ENCODE peak calls at places on chromosomes 1 and 21, in six cellular contexts. One of them, this sample, is unnamed.

GRCh38 chr1:39826583-39826982 is 37.9 kb upstream of the BMP8B start:
- DNase-seq in LoVo: peak
- DNase-seq in brain microvascular endothelial cell: no peak
- DNase-seq in naive B cell: no peak
- DNase-seq in cardiac fibroblast: no peak
- DNase-seq in AG04449: no peak
- DNase-seq in this sample: no peak

GRCh38 chr1:43225168-43225567 is 44.6 kb upstream of the TMEM125 start:
- DNase-seq in LoVo: peak
- DNase-seq in brain microvascular endothelial cell: no peak
- DNase-seq in naive B cell: no peak
- DNase-seq in cardiac fibroblast: peak
- DNase-seq in AG04449: no peak
- DNase-seq in this sample: peak

GRCh38 chr1:213464786-213465460 is 413.9 kb downstream of the RPS6KC1 start:
- DNase-seq in LoVo: no peak
- DNase-seq in brain microvascular endothelial cell: no peak
- DNase-seq in naive B cell: no peak
- DNase-seq in cardiac fibroblast: no peak
- DNase-seq in AG04449: no peak
- DNase-seq in this sample: no peak

GRCh38 chr1:232273071-232273470 is 356.9 kb downstream of the SIPA1L2 start:
- DNase-seq in LoVo: no peak
- DNase-seq in brain microvascular endothelial cell: no peak
- DNase-seq in naive B cell: no peak
- DNase-seq in cardiac fibroblast: peak
- DNase-seq in AG04449: no peak
- DNase-seq in this sample: no peak

GRCh38 chr1:66403031-66403731 is 130.8 kb upstream of the SGIP1 start:
- DNase-seq in LoVo: no peak
- DNase-seq in brain microvascular endothelial cell: no peak
- DNase-seq in naive B cell: no peak
- DNase-seq in cardiac fibroblast: peak
- DNase-seq in AG04449: no peak
- DNase-seq in this sample: no peak

GRCh38 chr21:45880097-45881068 is 101.2 kb upstream of the COL6A1 start:
- DNase-seq in LoVo: peak
- DNase-seq in brain microvascular endothelial cell: peak
- DNase-seq in naive B cell: peak
- DNase-seq in cardiac fibroblast: peak
- DNase-seq in AG04449: no peak
- DNase-seq in this sample: peak

GRCh38 chr1:54885863-54886723 is 902 bp downstream of the DHCR24 start:
- DNase-seq in LoVo: peak
- DNase-seq in brain microvascular endothelial cell: no peak
- DNase-seq in naive B cell: no peak
- DNase-seq in cardiac fibroblast: peak
- DNase-seq in AG04449: no peak
- DNase-seq in this sample: peak

GRCh38 chr1:160607051-160608032 is 28.0 kb upstream of the CD84 start:
- DNase-seq in LoVo: peak
- DNase-seq in brain microvascular endothelial cell: peak
- DNase-seq in naive B cell: peak
- DNase-seq in cardiac fibroblast: peak
- DNase-seq in AG04449: peak
- DNase-seq in this sample: peak

GRCh38 chr1:224433041-224433670 is 1.4 kb downstream of the WDR26 start:
- DNase-seq in LoVo: no peak
- DNase-seq in brain microvascular endothelial cell: peak
- DNase-seq in naive B cell: peak
- DNase-seq in cardiac fibroblast: peak
- DNase-seq in AG04449: no peak
- DNase-seq in this sample: no peak

GRCh38 chr1:44634790-44635189 is 39.5 kb downstream of the TMEM53 start:
- DNase-seq in LoVo: no peak
- DNase-seq in brain microvascular endothelial cell: no peak
- DNase-seq in naive B cell: no peak
- DNase-seq in cardiac fibroblast: no peak
- DNase-seq in AG04449: no peak
- DNase-seq in this sample: no peak

GRCh38 chr1:160207751-160208150 is 2.6 kb downstream of the PEA15 start:
- DNase-seq in LoVo: no peak
- DNase-seq in brain microvascular endothelial cell: no peak
- DNase-seq in naive B cell: no peak
- DNase-seq in cardiac fibroblast: no peak
- DNase-seq in AG04449: no peak
- DNase-seq in this sample: no peak

GRCh38 chr1:241840164-241840563 is 7.8 kb upstream of the EXO1 start:
- DNase-seq in LoVo: no peak
- DNase-seq in brain microvascular endothelial cell: no peak
- DNase-seq in naive B cell: no peak
- DNase-seq in cardiac fibroblast: no peak
- DNase-seq in AG04449: no peak
- DNase-seq in this sample: no peak

GRCh38 chr1:116326486-116326885 is 46.6 kb upstream of the ATP1A1 start:
- DNase-seq in LoVo: no peak
- DNase-seq in brain microvascular endothelial cell: no peak
- DNase-seq in naive B cell: no peak
- DNase-seq in cardiac fibroblast: no peak
- DNase-seq in AG04449: no peak
- DNase-seq in this sample: no peak

GRCh38 chr1:220221670-220222069 is 50.6 kb downstream of the RAB3GAP2 start:
- DNase-seq in LoVo: no peak
- DNase-seq in brain microvascular endothelial cell: no peak
- DNase-seq in naive B cell: no peak
- DNase-seq in cardiac fibroblast: no peak
- DNase-seq in AG04449: no peak
- DNase-seq in this sample: no peak

GRCh38 chr1:176603696-176604095 is 140.7 kb downstream of the PAPPA2 start:
- DNase-seq in LoVo: no peak
- DNase-seq in brain microvascular endothelial cell: no peak
- DNase-seq in naive B cell: no peak
- DNase-seq in cardiac fibroblast: no peak
- DNase-seq in AG04449: no peak
- DNase-seq in this sample: no peak

GRCh38 chr1:45097944-45098343 is 85.9 kb downstream of the UROD start:
- DNase-seq in LoVo: no peak
- DNase-seq in brain microvascular endothelial cell: peak
- DNase-seq in naive B cell: no peak
- DNase-seq in cardiac fibroblast: no peak
- DNase-seq in AG04449: no peak
- DNase-seq in this sample: peak

GRCh38 chr1:203934027-203934426 is 72.6 kb downstream of the SNRPE start:
- DNase-seq in LoVo: no peak
- DNase-seq in brain microvascular endothelial cell: no peak
- DNase-seq in naive B cell: no peak
- DNase-seq in cardiac fibroblast: no peak
- DNase-seq in AG04449: no peak
- DNase-seq in this sample: no peak

GRCh38 chr21:35697321-35697808 is 363.0 kb downstream of the SETD4 start:
- DNase-seq in LoVo: no peak
- DNase-seq in brain microvascular endothelial cell: peak
- DNase-seq in naive B cell: no peak
- DNase-seq in cardiac fibroblast: peak
- DNase-seq in AG04449: no peak
- DNase-seq in this sample: no peak

GRCh38 chr21:36699026-36699545 is at the start of gene SIM2:
- DNase-seq in LoVo: peak
- DNase-seq in brain microvascular endothelial cell: no peak
- DNase-seq in naive B cell: no peak
- DNase-seq in cardiac fibroblast: peak
- DNase-seq in AG04449: no peak
- DNase-seq in this sample: peak

GRCh38 chr1:116981521-116982037 is 20.0 kb upstream of the CD101 start:
- DNase-seq in LoVo: no peak
- DNase-seq in brain microvascular endothelial cell: no peak
- DNase-seq in naive B cell: no peak
- DNase-seq in cardiac fibroblast: no peak
- DNase-seq in AG04449: no peak
- DNase-seq in this sample: no peak

GRCh38 chr1:225945564-225945963 is 4.5 kb upstream of the LEFTY2 start:
- DNase-seq in LoVo: no peak
- DNase-seq in brain microvascular endothelial cell: no peak
- DNase-seq in naive B cell: no peak
- DNase-seq in cardiac fibroblast: no peak
- DNase-seq in AG04449: no peak
- DNase-seq in this sample: no peak

GRCh38 chr1:110673805-110674336 is 869 bp downstream of the KCNA3 start:
- DNase-seq in LoVo: no peak
- DNase-seq in brain microvascular endothelial cell: no peak
- DNase-seq in naive B cell: no peak
- DNase-seq in cardiac fibroblast: no peak
- DNase-seq in AG04449: no peak
- DNase-seq in this sample: no peak

GRCh38 chr1:55645286-55645685 is 430.1 kb upstream of the USP24 start:
- DNase-seq in LoVo: no peak
- DNase-seq in brain microvascular endothelial cell: no peak
- DNase-seq in naive B cell: no peak
- DNase-seq in cardiac fibroblast: no peak
- DNase-seq in AG04449: no peak
- DNase-seq in this sample: no peak

This sample was measured in HCEC 1CT.